ENCODE peak calls at places on chromosomes 2 and 18, in five cellular contexts. S is dorsolateral prefrontal cortex, B is HCT116, P is spleen, D is fibroblast of villous mesenchyme. Z is an unnamed sample.

GRCh38 chr18:9546468-9546867 is 67.9 kb downstream of the PPP4R1 start:
- DNase-seq in S (no peak), B (no peak), P (no peak), D (no peak), Z (no peak)

GRCh38 chr18:48841381-48842258 is 109.1 kb downstream of the SMAD7 start:
- DNase-seq in S (peak; percentile 53), B (no peak), P (peak; percentile 78), D (peak; percentile 96), Z (no peak)

GRCh38 chr18:77131652-77132368 is 773 bp downstream of the MBP start:
- DNase-seq in S (no peak), B (no peak), P (peak; percentile 94), D (peak; percentile 42), Z (no peak)

GRCh38 chr2:66506265-66506664 is 71.3 kb downstream of the MEIS1 start:
- DNase-seq in S (no peak), B (no peak), P (no peak), D (no peak), Z (no peak)

GRCh38 chr2:169109502-169110409 is 40.4 kb downstream of the DHRS9 start:
- DNase-seq in S (peak; percentile 83), B (peak; percentile 67), P (peak; percentile 90), D (peak; percentile 79), Z (peak; percentile 80)

GRCh38 chr2:8154270-8154669 is 527.6 kb upstream of the ID2 start:
- DNase-seq in S (no peak), B (no peak), P (no peak), D (no peak), Z (no peak)

GRCh38 chr18:44943201-44943881 is 262.7 kb downstream of the SETBP1 start:
- DNase-seq in S (no peak), B (no peak), P (no peak), D (peak; percentile 7), Z (no peak)

GRCh38 chr18:34697891-34698290 is 12.2 kb upstream of the DTNA start:
- DNase-seq in S (no peak), B (no peak), P (no peak), D (no peak), Z (no peak)

GRCh38 chr2:218671077-218671653 is 637 bp downstream of the RNF25 start:
- DNase-seq in S (no peak), B (no peak), P (no peak), D (peak; percentile 78), Z (no peak)

GRCh38 chr18:49178736-49179135 is 228.0 kb upstream of the SMAD7 start:
- DNase-seq in S (peak; percentile 40), B (peak; percentile 19), P (no peak), D (peak; percentile 21), Z (no peak)

GRCh38 chr18:79867666-79868065 is 69.9 kb downstream of the KCNG2 start:
- DNase-seq in S (peak; percentile 10), B (no peak), P (peak; percentile 48), D (no peak), Z (no peak)

GRCh38 chr2:121368841-121369240 is 83.8 kb upstream of the TFCP2L1 start:
- DNase-seq in S (no peak), B (no peak), P (no peak), D (no peak), Z (no peak)

GRCh38 chr2:175620035-175620434 is 382.0 kb downstream of the LNPK start:
- DNase-seq in S (no peak), B (no peak), P (no peak), D (no peak), Z (no peak)

DNA sequence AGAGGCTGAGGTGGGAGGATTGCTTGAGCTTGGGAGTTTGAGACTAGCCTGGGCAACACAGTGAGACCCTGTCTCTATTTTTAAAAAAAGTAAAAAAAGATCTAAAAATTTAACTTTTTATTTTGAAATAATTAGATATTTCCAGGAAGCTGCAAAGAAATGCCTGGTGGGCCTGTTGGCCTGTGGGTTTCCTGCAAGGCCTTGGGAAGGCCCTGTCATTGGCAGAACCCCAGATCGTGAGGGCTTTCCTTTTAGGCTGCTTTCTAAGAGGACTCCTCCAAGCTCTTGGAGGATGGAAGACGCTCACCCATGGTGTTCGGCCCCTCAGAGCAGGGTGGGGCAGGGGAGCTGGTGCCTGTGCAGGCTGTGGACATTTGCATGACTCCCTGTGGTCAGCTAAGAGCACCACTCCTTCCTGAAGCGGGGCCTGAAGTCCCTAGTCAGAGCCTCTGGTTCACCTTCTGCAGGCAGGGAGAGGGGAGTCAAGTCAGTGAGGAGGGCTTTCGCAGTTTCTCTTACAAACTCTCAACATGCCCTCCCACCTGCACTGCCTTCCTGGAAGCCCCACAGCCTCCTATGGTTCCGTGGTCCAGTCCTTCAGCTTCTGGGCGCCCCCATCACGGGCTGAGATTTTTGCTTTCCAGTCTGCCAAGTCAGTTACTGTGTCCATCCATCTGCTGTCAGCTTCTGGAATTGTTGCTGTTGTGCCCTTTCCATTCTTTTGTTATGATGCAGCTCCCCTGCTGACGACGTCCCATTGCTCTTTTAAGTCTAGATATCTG is 6.6 kb downstream of the PROC start:
- DNase-seq in S (peak; percentile 20), B (no peak), P (no peak), D (no peak), Z (no peak)
- TF ChIP-seq CTCF in S (no peak), B (no peak), P (no peak), D (no peak), Z (no peak)

GRCh38 chr2:30934071-30934470 is 126.8 kb upstream of the CAPN13 start:
- DNase-seq in S (peak; percentile 43), B (no peak), P (no peak), D (no peak), Z (no peak)

GRCh38 chr2:30939354-30939753 is 132.1 kb upstream of the CAPN13 start:
- DNase-seq in S (no peak), B (no peak), P (no peak), D (no peak), Z (no peak)

GRCh38 chr2:30938196-30938595 is 130.9 kb upstream of the CAPN13 start:
- DNase-seq in S (no peak), B (no peak), P (no peak), D (no peak), Z (no peak)

GRCh38 chr2:30935795-30936194 is 128.5 kb upstream of the CAPN13 start:
- DNase-seq in S (no peak), B (no peak), P (no peak), D (no peak), Z (no peak)

GRCh38 chr2:30936924-30937323 is 129.7 kb upstream of the CAPN13 start:
- DNase-seq in S (no peak), B (no peak), P (no peak), D (no peak), Z (no peak)
- TF ChIP-seq CTCF in S (no peak), B (no peak), P (no peak), D (no peak), Z (no peak)

GRCh38 chr2:196718796-196719564 is 79.5 kb downstream of the CCDC150 start:
- DNase-seq in S (no peak), B (no peak), P (no peak), D (peak; percentile 81), Z (no peak)
- TF ChIP-seq CTCF in S (no peak), B (peak; percentile 29), P (no peak), D (peak; percentile 17), Z (no peak)

DNA sequence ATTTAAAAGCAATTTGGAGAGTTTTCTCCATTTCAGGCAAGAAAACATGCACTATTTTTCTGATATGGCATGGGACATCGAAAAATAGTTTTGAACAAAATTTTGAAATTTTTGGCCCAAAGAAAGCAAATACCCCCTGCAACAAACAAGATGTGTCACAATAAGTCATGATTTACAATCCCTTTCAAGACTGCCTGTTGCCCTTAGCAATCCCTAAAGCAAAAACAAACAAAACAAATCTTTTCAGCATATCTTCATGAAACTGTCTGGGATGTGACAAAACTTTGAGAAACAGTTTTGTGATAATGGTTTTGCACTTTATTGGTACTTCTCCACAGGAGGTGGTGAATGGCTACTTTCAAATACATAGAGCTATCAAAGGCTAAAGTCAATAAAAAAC is 1888.7 kb upstream of the PIK3C3 start:
- DNase-seq in S (no peak), B (no peak), P (no peak), D (no peak), Z (no peak)
- TF ChIP-seq CTCF in S (no peak), B (no peak), P (no peak), D (no peak), Z (no peak)

DNA sequence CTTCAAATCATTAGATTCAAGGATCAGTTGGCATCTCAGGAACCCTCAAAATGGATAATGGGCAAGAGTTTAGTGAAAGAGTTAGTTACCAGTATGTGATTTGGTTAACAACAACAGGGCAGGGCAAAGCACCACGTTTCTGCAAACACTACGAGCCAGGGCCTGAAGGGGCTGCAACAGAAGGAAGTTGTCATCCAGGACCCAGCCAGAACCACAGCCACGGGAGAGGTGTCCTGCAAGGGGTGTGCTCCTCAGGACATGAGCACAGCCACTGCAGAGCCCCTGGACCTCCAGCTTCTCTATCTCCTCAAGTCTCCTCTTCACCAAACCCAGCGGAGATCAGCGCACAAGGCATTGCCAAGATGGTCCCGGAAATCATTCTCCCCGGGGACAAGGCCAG is 173.3 kb upstream of the PIEZO2 start:
- DNase-seq in S (no peak), B (no peak), P (no peak), D (no peak), Z (no peak)
- TF ChIP-seq CTCF in S (no peak), B (peak; percentile 13), P (no peak), D (no peak), Z (no peak)

GRCh38 chr2:9693138-9693520 is 62.3 kb upstream of the YWHAQ start:
- DNase-seq in S (no peak), B (no peak), P (no peak), D (peak; percentile 55), Z (peak; percentile 35)

GRCh38 chr2:9693646-9694045 is 62.8 kb upstream of the YWHAQ start:
- DNase-seq in S (no peak), B (no peak), P (no peak), D (no peak), Z (no peak)

GRCh38 chr2:9690252-9690651 is 59.5 kb upstream of the YWHAQ start:
- DNase-seq in S (no peak), B (no peak), P (no peak), D (peak; percentile 86), Z (no peak)

GRCh38 chr2:9692392-9693137 is 61.8 kb upstream of the YWHAQ start:
- DNase-seq in S (no peak), B (no peak), P (no peak), D (no peak), Z (no peak)

DNA sequence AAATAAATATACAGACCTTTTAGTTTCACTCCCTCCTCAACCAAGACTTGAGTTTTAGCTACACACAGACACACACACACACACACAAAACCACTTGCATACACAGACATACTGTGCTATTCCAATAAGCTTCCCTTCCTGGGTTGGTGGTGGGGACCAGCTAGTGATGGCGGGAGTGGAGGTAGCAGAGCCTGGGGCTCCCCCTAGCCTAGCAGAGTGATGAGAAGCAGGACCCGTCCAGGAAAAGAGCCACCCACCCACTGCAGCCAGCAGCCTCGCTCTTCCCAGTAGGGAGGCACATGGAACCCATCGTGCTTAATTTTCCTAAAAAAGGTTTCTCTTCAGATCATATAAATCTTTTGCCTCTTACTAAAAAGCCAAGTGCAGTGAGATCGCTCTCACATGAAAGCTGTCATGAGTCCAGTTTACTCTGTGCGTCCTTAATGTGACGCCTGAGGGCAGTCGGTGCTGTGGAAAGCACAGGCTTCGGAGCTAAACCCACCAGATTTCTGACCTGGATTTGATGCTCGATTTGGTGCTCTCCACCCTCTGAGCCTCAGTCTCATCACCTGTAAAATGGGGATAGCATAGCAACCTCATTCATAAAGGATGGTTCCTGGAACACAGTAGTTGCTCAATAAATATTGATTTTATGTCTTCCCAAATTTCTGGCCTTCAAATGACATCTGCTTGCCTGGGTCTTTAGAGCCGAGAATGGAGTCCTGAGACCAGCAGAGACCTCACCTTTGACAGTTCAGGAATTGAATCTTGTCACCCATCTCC is 60.1 kb upstream of the YWHAQ start:
- DNase-seq in S (peak; percentile 42), B (no peak), P (no peak), D (no peak), Z (no peak)
- TF ChIP-seq CTCF in S (no peak), B (no peak), P (no peak), D (no peak), Z (no peak)